ENCODE peak calls at places on chromosomes 3 and 15, in six cellular contexts. L is immature natural killer cell; X is activated CD4-positive, alpha-beta T cell treated with anti-CD3 and anti-CD28 coated beads, Interleukin-2, amount 10 ng/mL, durations not matched to agents 7 days and 5 days; M is CD4-positive, CD25-positive, alpha-beta regulatory T cell; S is Right ventricle myocardium inferior; Q is T-helper 1 cell. J is an unnamed sample.

GRCh38 chr3:84601303-84601702 is 357.5 kb upstream of the CADM2 start:
- DNase-seq in L (no peak), X (no peak), S (no peak), Q (no peak), M (no peak), J (peak; percentile 49)

GRCh38 chr15:95051881-95052280 is 820.5 kb downstream of the MCTP2 start:
- DNase-seq in Q (no peak), M (no peak), S (no peak), X (no peak), L (no peak), J (no peak)

GRCh38 chr15:40274350-40275274 is 8.3 kb downstream of the ANKRD63 start:
- DNase-seq in S (peak; percentile 93), M (peak; percentile 89), X (peak; percentile 90), L (peak; percentile 81), Q (peak; percentile 71), J (peak; percentile 88)

GRCh38 chr3:64203216-64203615 is 22.1 kb downstream of the PRICKLE2 start:
- DNase-seq in L (no peak), M (no peak), Q (no peak), S (no peak), X (no peak), J (no peak)

GRCh38 chr3:49501258-49501609 is 31.2 kb downstream of the DAG1 start:
- DNase-seq in L (no peak), X (no peak), S (no peak), Q (no peak), M (no peak), J (no peak)

GRCh38 chr3:51500632-51501131 is 867 bp upstream of the DCAF1 start:
- DNase-seq in M (no peak), Q (no peak), S (no peak), L (no peak), X (peak; percentile 40), J (peak; percentile 30)

GRCh38 chr3:113223831-113224240 is 12.5 kb downstream of the BOC start:
- DNase-seq in M (peak; percentile 40), L (peak; percentile 42), X (peak; percentile 58), S (no peak), Q (no peak), J (no peak)

GRCh38 chr15:81491414-81492101 is 117.5 kb upstream of the TMC3 start:
- DNase-seq in X (no peak), Q (no peak), L (no peak), S (no peak), M (no peak), J (no peak)

GRCh38 chr3:5806192-5806591 is 618.7 kb downstream of the EDEM1 start:
- DNase-seq in X (no peak), M (no peak), S (no peak), Q (no peak), L (no peak), J (peak; percentile 6)

GRCh38 chr3:31244929-31245817 is 287.6 kb upstream of the STT3B start:
- DNase-seq in L (no peak), M (no peak), X (no peak), Q (no peak), S (no peak), J (no peak)

GRCh38 chr15:73631915-73632669 is 1.1 kb downstream of the NPTN start:
- DNase-seq in S (no peak), X (no peak), L (no peak), Q (no peak), M (peak; percentile 17), J (peak; percentile 34)

GRCh38 chr3:78734048-78734637 is 1033.7 kb downstream of the ROBO1 start:
- DNase-seq in L (no peak), M (no peak), Q (no peak), S (no peak), X (no peak), J (peak; percentile 24)

GRCh38 chr3:124656531-124656930 is 73.7 kb upstream of the UMPS start:
- DNase-seq in L (no peak), X (no peak), S (no peak), M (no peak), Q (no peak), J (no peak)